ENCODE peak calls at places on chromosomes 16 and 17, in six cellular contexts. One of them, this sample, is unnamed.

GRCh38 chr17:10787306-10788020 is 16.4 kb downstream of the TMEM238L start:
- DNase-seq in AG08396: no peak
- DNase-seq in A549: no peak
- DNase-seq in endothelial cell: no peak
- DNase-seq in GM04503: no peak
- DNase-seq in naive B cell: no peak
- DNase-seq in this sample: no peak

GRCh38 chr17:77280304-77280910 is 139.6 kb downstream of the SEC14L1 start:
- DNase-seq in A549: no peak
- DNase-seq in naive B cell: no peak
- DNase-seq in AG08396: peak; percentile 50
- DNase-seq in endothelial cell: no peak
- DNase-seq in GM04503: no peak
- DNase-seq in this sample: peak; percentile 82

GRCh38 chr17:81890447-81891302 is 711 bp downstream of the ALYREF start:
- DNase-seq in endothelial cell: peak; percentile 45
- DNase-seq in AG08396: no peak
- DNase-seq in GM04503: no peak
- DNase-seq in naive B cell: no peak
- DNase-seq in A549: no peak
- DNase-seq in this sample: no peak

GRCh38 chr16:706189-707061 is 824 bp upstream of the FBXL16 start:
- DNase-seq in endothelial cell: no peak
- DNase-seq in AG08396: no peak
- DNase-seq in GM04503: no peak
- DNase-seq in A549: no peak
- DNase-seq in naive B cell: no peak
- DNase-seq in this sample: no peak

GRCh38 chr16:55120408-55120807 is 189.7 kb downstream of the IRX5 start:
- DNase-seq in naive B cell: no peak
- DNase-seq in A549: peak; percentile 7
- DNase-seq in endothelial cell: peak; percentile 42
- DNase-seq in AG08396: no peak
- DNase-seq in GM04503: no peak
- DNase-seq in this sample: no peak

GRCh38 chr16:22007509-22008214 is at the start of gene MOSMO:
- DNase-seq in endothelial cell: peak; percentile 41
- DNase-seq in GM04503: no peak
- DNase-seq in AG08396: peak; percentile 91
- DNase-seq in naive B cell: peak; percentile 62
- DNase-seq in A549: peak; percentile 46
- DNase-seq in this sample: peak; percentile 75

GRCh38 chr16:81445143-81445922 is 725 bp downstream of the CMIP start:
- DNase-seq in AG08396: peak; percentile 75
- DNase-seq in GM04503: no peak
- DNase-seq in A549: no peak
- DNase-seq in naive B cell: peak; percentile 43
- DNase-seq in endothelial cell: peak; percentile 45
- DNase-seq in this sample: peak; percentile 61

GRCh38 chr17:63696381-63696961 is 3.5 kb downstream of the LIMD2 start:
- DNase-seq in AG08396: peak; percentile 61
- DNase-seq in A549: peak; percentile 71
- DNase-seq in GM04503: no peak
- DNase-seq in endothelial cell: peak; percentile 51
- DNase-seq in naive B cell: peak; percentile 46
- DNase-seq in this sample: peak; percentile 36

GRCh38 chr16:14300631-14301149 is 229.6 kb downstream of the MRTFB start:
- DNase-seq in A549: peak; percentile 91
- DNase-seq in naive B cell: peak; percentile 29
- DNase-seq in GM04503: no peak
- DNase-seq in endothelial cell: peak; percentile 54
- DNase-seq in AG08396: peak; percentile 83
- DNase-seq in this sample: peak; percentile 91

GRCh38 chr17:6724009-6724408 is 10.8 kb upstream of the SLC13A5 start:
- DNase-seq in GM04503: no peak
- DNase-seq in naive B cell: no peak
- DNase-seq in AG08396: no peak
- DNase-seq in endothelial cell: no peak
- DNase-seq in A549: no peak
- DNase-seq in this sample: no peak

GRCh38 chr17:18319604-18320256 is 4.6 kb downstream of the SMCR8 start:
- DNase-seq in AG08396: peak; percentile 52
- DNase-seq in A549: peak; percentile 63
- DNase-seq in naive B cell: no peak
- DNase-seq in endothelial cell: peak; percentile 51
- DNase-seq in GM04503: no peak
- DNase-seq in this sample: peak; percentile 60

GRCh38 chr17:56681561-56682266 is 88.2 kb downstream of the NOG start:
- DNase-seq in GM04503: peak; percentile 64
- DNase-seq in AG08396: peak; percentile 56
- DNase-seq in naive B cell: no peak
- DNase-seq in endothelial cell: no peak
- DNase-seq in A549: no peak
- DNase-seq in this sample: peak; percentile 51

GRCh38 chr16:53502331-53503269 is at the start of gene AKTIP:
- DNase-seq in naive B cell: no peak
- DNase-seq in A549: no peak
- DNase-seq in AG08396: peak; percentile 29
- DNase-seq in endothelial cell: peak; percentile 38
- DNase-seq in GM04503: no peak
- DNase-seq in this sample: peak; percentile 36